ENCODE peak calls at places on chromosome X, in five cellular contexts. R is suprapubic skin, W is A549, Z is left lung, D is mammary epithelial cell. F is an unnamed sample.
A peak's percentile ranks its signal among the peaks of the same experiment; 100 is the strongest.

GRCh38 chrX:47179221-47179927 is 14.3 kb upstream of the UBA1 start:
- DNase-seq in R (no peak), W (no peak), Z (peak; percentile 19), D (peak; percentile 77), F (no peak)

GRCh38 chrX:10070714-10071436 is 85.9 kb upstream of the CLCN4 start:
- DNase-seq in R (no peak), W (no peak), Z (no peak), D (no peak), F (no peak)

GRCh38 chrX:53654378-53654777 is 32.1 kb downstream of the HUWE1 start:
- DNase-seq in R (no peak), W (no peak), Z (no peak), D (no peak), F (no peak)

GRCh38 chrX:104523858-104524257 is 42.1 kb upstream of the IL1RAPL2 start:
- DNase-seq in R (no peak), W (no peak), Z (no peak), D (no peak), F (no peak)

GRCh38 chrX:132433001-132433400 is 55.8 kb downstream of the MBNL3 start:
- DNase-seq in R (no peak), W (no peak), Z (no peak), D (no peak), F (no peak)

GRCh38 chrX:19462879-19463278 is 52.4 kb downstream of the MAP3K15 start:
- DNase-seq in R (no peak), W (no peak), Z (no peak), D (no peak), F (no peak)

GRCh38 chrX:118528089-118528753 is 32.6 kb downstream of the DOCK11 start:
- DNase-seq in R (no peak), W (no peak), Z (no peak), D (no peak), F (no peak)

GRCh38 chrX:97597954-97598353 is 714.2 kb downstream of the RPA4 start:
- DNase-seq in R (no peak), W (no peak), Z (no peak), D (no peak), F (no peak)

GRCh38 chrX:11424903-11425674 is 131.9 kb downstream of the AMELX start:
- DNase-seq in R (no peak), W (no peak), Z (no peak), D (no peak), F (no peak)
- H3K4me1 ChIP-seq in R (peaks cover 4% of the 10 kb centered on the region), W (no peaks in the 10 kb centered on the region), Z (no peaks in the 10 kb centered on the region), D (peaks cover 12% of the 10 kb centered on the region), F (no peaks in the 10 kb centered on the region)

DNA sequence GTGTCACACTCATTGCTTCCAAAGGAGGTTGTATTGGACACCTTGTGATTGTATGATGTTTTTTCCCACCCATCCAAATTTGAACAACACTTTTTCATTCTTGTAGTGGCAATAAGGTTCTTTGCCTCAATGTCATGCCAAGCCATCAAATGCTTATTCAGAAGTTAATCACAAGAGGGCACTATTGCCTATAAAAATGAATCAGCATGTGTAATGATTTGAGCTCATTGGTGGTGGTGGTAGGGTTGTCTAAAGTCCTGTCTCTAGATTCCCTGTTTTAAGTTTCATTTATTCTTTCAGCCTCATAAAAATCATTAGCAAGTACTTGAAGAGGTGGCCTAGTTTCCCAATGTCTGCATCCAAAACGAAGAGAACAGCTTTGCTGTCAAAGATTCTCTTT is 37.0 kb downstream of the IRS4 start:
- DNase-seq in R (no peak), W (peak; percentile 5), Z (no peak), D (peak; percentile 19), F (no peak)
- TF ChIP-seq CTCF in R (peak; percentile 3), W (peak; percentile 47), Z (no peak), D (peak; percentile 44), F (peak; percentile 35)

GRCh38 chrX:111880735-111881134 is 4.8 kb downstream of the TRPC5OS start:
- DNase-seq in R (no peak), W (no peak), Z (no peak), D (no peak), F (no peak)

GRCh38 chrX:111886678-111887077 is 10.7 kb downstream of the TRPC5OS start:
- DNase-seq in R (no peak), W (no peak), Z (no peak), D (no peak), F (no peak)

GRCh38 chrX:111877681-111878080 is 1.7 kb downstream of the TRPC5OS start:
- DNase-seq in R (no peak), W (no peak), Z (no peak), D (no peak), F (no peak)

GRCh38 chrX:111876646-111877045 is 665 bp downstream of the TRPC5OS start:
- DNase-seq in R (no peak), W (no peak), Z (no peak), D (no peak), F (no peak)

GRCh38 chrX:111881715-111882114 is 5.7 kb downstream of the TRPC5OS start:
- DNase-seq in R (no peak), W (no peak), Z (no peak), D (no peak), F (no peak)
- H3K4me3 ChIP-seq in R (no peak overlapping the region), W (no peak overlapping the region), Z (no peak overlapping the region), D (no peak overlapping the region), F (no peak overlapping the region)

DNA sequence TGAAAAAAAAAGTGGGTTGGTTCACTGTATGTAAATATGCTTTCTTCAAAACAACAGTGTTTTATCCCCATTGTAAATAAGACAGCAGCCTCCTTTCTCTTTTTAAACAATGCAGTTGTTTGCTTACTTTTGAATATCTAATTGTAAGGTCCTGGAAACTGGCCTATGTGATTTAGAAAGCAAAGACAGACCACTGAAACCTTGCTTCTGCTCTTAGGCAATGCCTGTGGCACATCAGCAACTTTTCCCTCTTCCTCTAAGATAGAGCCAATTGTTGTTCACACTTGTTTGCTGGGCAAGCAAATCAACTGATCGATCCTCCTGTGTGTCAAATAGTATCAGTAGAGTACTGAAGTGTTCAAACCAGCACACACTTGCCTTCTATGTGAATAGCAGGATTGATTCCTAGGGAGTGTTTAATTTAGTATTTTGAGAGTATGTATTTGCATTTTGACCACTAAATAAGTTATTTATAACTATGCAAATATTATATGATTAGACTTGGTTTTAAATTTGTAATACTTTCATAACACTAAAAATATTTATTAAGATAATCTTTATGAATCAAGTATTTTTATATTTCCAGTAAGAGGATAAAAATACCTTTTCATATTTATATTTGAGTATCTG is 55.4 kb upstream of the GRPR start:
- DNase-seq in R (no peak), W (no peak), Z (no peak), D (no peak), F (no peak)
- H3K4me1 ChIP-seq in R (no peaks in the 10 kb centered on the region), W (no peaks in the 10 kb centered on the region), Z (no peaks in the 10 kb centered on the region), D (no peaks in the 10 kb centered on the region), F (no peaks in the 10 kb centered on the region)

GRCh38 chrX:39493168-39493567 is 604.6 kb downstream of the BCOR start:
- DNase-seq in R (no peak), W (no peak), Z (no peak), D (no peak), F (no peak)

GRCh38 chrX:39501822-39502221 is 595.9 kb downstream of the BCOR start:
- DNase-seq in R (no peak), W (no peak), Z (no peak), D (no peak), F (no peak)

GRCh38 chrX:39492495-39493162 is 605.1 kb downstream of the BCOR start:
- DNase-seq in R (no peak), W (no peak), Z (no peak), D (peak; percentile 14), F (no peak)

GRCh38 chrX:39499996-39500395 is 597.8 kb downstream of the BCOR start:
- DNase-seq in R (no peak), W (no peak), Z (no peak), D (no peak), F (no peak)

DNA sequence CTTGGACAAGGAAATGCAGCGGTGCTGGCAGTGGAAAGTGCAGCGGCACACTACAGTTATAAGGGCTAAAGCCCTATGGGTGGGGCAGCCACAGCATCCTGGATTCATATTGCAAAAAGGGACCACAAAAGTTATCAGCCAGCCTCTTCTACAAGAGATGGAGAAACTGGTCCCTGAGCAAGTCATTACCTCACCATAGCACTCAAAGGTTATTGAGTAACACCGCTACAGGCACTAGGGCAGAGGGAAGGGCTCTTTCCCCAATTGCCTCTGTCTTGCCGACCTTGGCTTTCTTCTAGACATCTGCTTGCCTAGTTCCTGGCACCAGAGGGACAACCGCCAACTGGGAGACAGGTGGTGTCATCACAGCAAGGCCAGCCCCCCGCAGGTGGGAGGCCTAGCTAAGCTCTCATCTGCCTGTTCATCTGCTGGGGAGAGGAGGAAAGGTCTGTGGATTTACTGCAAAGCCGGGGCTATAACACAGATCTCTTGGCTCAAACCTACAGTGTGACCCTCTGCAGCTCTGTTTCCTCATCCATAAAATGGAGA is 600.0 kb downstream of the BCOR start:
- DNase-seq in R (no peak), W (no peak), Z (no peak), D (no peak), F (no peak)
- TF ChIP-seq CTCF in R (no peak), W (no peak), Z (no peak), D (no peak), F (no peak)

GRCh38 chrX:87265518-87265917 is 252.1 kb upstream of the KLHL4 start:
- DNase-seq in R (no peak), W (no peak), Z (no peak), D (peak; percentile 1), F (no peak)
- H3K4me3 ChIP-seq in R (no peak overlapping the region), W (no peak overlapping the region), Z (no peak overlapping the region), D (no peak overlapping the region), F (no peak overlapping the region)

GRCh38 chrX:65671966-65672365 is 4.5 kb downstream of the MSN start:
- DNase-seq in R (no peak), W (no peak), Z (no peak), D (no peak), F (no peak)

GRCh38 chrX:65673857-65674350 is 6.5 kb downstream of the MSN start:
- DNase-seq in R (no peak), W (no peak), Z (no peak), D (no peak), F (no peak)

GRCh38 chrX:65677954-65678469 is 10.6 kb downstream of the MSN start:
- DNase-seq in R (no peak), W (peak; percentile 28), Z (no peak), D (peak; percentile 79), F (no peak)

GRCh38 chrX:65671286-65671685 is 3.8 kb downstream of the MSN start:
- DNase-seq in R (no peak), W (no peak), Z (no peak), D (no peak), F (no peak)

DNA sequence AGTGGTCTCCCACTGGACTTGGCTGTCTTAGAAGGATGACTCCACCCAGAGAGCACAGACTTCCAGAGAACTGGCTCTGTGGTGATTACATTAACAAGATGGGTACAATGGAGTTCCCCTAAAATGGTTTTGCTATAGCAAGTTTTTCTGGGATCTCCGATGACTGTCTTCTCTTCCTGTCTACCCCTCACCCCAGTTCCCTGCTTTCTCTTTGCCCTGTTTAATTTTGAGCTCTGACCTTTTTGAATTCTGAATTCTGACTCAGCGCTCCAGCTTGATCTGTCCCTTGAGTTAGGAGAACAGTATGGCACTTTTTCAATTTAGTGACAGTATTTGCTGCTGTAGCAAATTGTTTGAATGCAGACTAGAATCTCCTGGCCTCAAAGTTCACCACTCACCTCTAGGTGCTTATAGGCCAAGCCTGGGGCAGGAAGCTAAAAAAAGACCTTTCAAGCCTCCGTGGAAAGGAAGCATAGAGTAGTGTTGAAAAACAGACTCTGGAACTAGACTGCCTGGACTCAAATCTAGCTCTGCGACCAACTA is 7.0 kb downstream of the MSN start:
- DNase-seq in R (no peak), W (no peak), Z (no peak), D (peak; percentile 29), F (no peak)
- H3K4me1 ChIP-seq in R (peaks cover 85% of the 10 kb centered on the region), W (peaks cover 98% of the 10 kb centered on the region), Z (peaks cover 93% of the 10 kb centered on the region), D (peaks cover 35% of the 10 kb centered on the region), F (peaks cover 78% of the 10 kb centered on the region)

F was measured in RWPE2.